ENCODE peak calls at places on chromosomes 2 and 18, in seven cellular contexts. K is GM12878, A is HCT116, X is H1, G is NT2/D1, V is K562, P is HepG2. B is an unnamed sample.

GRCh38 chr2:203061346-203061745 is 46.7 kb downstream of the NBEAL1 start:
- DNase-seq in K (no peak), A (no peak), X (peak; percentile 3), G (no peak), V (no peak), P (peak; percentile 70), B (no peak)

GRCh38 chr2:113080134-113080533 is 12.4 kb downstream of the IL1F10 start:
- DNase-seq in K (no peak), A (peak; percentile 13), X (peak; percentile 23), G (peak; percentile 28), V (peak; percentile 63), P (peak; percentile 40), B (peak; percentile 40)

GRCh38 chr2:36539631-36540030 is 58.3 kb downstream of the FEZ2 start:
- DNase-seq in K (no peak), A (no peak), X (no peak), G (no peak), V (no peak), P (no peak), B (no peak)

GRCh38 chr2:195280024-195280423 is 377.0 kb upstream of the SLC39A10 start:
- DNase-seq in K (no peak), A (no peak), X (no peak), G (no peak), V (no peak), P (no peak), B (no peak)

GRCh38 chr2:238159676-238160205 is 971 bp downstream of the ERFE start:
- DNase-seq in K (no peak), A (no peak), X (no peak), G (no peak), V (no peak), P (no peak), B (no peak)

GRCh38 chr2:66539452-66539851 is 104.5 kb downstream of the MEIS1 start:
- DNase-seq in K (no peak), A (no peak), X (no peak), G (no peak), V (no peak), P (no peak), B (no peak)

GRCh38 chr2:193695367-193695766 is 1500.6 kb upstream of the TMEFF2 start:
- DNase-seq in K (no peak), A (peak; percentile 22), X (no peak), G (peak; percentile 8), V (no peak), P (peak; percentile 30), B (peak; percentile 10)

GRCh38 chr2:46800625-46801024 is 115.0 kb downstream of the MCFD2 start:
- DNase-seq in K (no peak), A (no peak), X (no peak), G (no peak), V (no peak), P (no peak), B (no peak)

GRCh38 chr2:192194065-192194865 is 468 bp downstream of the TMEFF2 start:
- DNase-seq in K (no peak), A (no peak), X (no peak), G (no peak), V (no peak), P (no peak), B (no peak)

GRCh38 chr2:215141706-215142105 is 3.3 kb upstream of the ABCA12 start:
- DNase-seq in K (no peak), A (no peak), X (no peak), G (no peak), V (no peak), P (no peak), B (no peak)

GRCh38 chr18:75070625-75071483 is 138.1 kb downstream of the PTGR3 start:
- DNase-seq in K (peak; percentile 37), A (peak; percentile 63), X (no peak), G (no peak), V (no peak), P (peak; percentile 74), B (no peak)

GRCh38 chr18:48376406-48376805 is 32.8 kb downstream of the ZBTB7C start:
- DNase-seq in K (no peak), A (no peak), X (no peak), G (no peak), V (no peak), P (no peak), B (peak; percentile 58)

GRCh38 chr18:48371854-48372598 is 37.2 kb downstream of the ZBTB7C start:
- DNase-seq in K (no peak), A (no peak), X (no peak), G (no peak), V (peak; percentile 10), P (no peak), B (no peak)

GRCh38 chr18:48374423-48375149 is 34.6 kb downstream of the ZBTB7C start:
- DNase-seq in K (no peak), A (no peak), X (no peak), G (no peak), V (no peak), P (no peak), B (peak; percentile 41)

GRCh38 chr18:48376934-48377333 is 32.2 kb downstream of the ZBTB7C start:
- DNase-seq in K (no peak), A (no peak), X (no peak), G (no peak), V (no peak), P (no peak), B (no peak)

DNA sequence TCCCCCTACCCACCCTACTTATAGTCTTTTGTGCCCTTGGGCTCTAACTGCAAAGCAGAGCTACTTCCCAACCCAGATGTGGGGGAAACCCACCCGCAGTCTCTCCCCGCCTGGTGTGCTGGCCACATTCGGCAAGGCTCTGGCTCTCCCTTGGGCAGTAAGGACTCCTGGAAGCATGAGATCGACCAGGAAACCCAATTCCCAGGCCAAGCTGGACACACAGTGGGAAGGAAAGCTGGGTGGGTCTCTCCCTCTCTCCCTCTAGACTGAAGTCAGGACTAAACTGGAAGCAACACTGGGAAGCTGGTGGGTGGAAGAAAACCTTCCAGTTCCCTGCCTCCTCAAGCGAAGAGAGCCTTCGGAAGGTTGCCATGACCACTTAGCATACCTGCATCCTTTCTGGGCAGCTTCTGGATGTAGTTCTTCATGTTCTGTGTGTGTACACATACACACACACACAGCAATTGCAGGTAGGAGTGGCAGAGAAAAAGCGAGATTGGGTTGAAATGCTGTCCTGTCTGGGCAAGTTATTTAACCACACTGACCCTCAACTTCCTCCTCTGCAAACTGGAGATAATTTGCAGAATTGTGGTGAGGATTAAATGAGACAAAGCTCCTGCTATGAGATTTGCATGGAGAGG is 33.9 kb downstream of the ZBTB7C start:
- DNase-seq in K (no peak), A (no peak), X (no peak), G (no peak), V (no peak), P (no peak), B (peak; percentile 39)
- TF ChIP-seq YY1 in K (no peak), A (no peak), X (no peak), G (no peak), V (no peak), P (no peak), B (no peak)

DNA sequence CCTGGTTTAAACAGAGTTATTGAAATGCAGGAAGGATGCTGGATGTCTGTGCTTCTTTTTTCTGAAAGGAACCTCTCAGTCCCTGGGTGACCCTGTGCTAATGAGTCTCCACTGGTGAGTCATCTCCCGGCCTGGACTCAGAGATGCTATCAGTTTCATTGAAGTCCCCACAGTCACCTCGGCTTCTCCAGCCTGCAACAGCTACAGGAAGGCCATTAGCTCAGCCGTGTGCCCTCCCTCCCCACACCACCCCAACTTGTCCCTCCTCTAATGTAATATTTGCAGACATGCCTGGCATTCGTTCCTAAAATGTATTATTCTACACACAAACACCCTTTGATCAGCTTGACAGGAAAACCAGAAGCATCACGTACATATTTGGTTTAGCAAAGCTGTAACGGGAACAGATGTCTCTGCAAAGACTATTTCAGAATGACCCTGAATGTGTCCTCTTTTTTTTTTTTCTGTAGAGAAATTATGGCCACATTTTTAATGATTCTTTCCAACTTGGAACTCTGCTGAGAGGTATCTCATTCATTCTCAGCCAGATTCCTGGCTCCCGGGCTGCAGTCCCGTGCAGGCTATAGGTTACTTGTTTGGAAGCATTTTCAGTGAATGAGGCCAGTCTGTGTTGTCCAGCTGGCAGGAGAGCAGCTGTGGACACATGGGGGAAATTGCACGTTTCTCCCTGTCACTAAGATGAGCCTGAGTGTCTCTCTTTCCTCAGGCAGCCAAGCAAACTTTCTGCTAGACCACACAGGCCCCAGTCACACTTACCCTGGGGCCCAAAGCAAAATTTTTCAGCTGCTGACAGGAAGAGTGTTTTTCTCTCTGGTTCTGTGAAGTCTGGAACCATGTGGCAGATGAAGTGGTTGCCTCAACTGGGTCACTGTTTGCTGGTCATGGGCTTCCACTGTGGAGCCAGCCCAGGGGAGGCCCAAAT is 430.9 kb downstream of the LPIN1 start:
- DNase-seq in K (peak; percentile 45), A (no peak), X (no peak), G (peak; percentile 30), V (peak; percentile 88), P (peak; percentile 62), B (peak; percentile 80)
- TF ChIP-seq YY1 in K (no peak), A (no peak), X (no peak), G (no peak), V (no peak), P (no peak), B (peak; percentile 40)

GRCh38 chr2:218329826-218330651 is 26.6 kb upstream of the CATIP start:
- DNase-seq in K (peak; percentile 59), A (no peak), X (no peak), G (no peak), V (no peak), P (no peak), B (no peak)

GRCh38 chr2:218332920-218333645 is 23.6 kb upstream of the CATIP start:
- DNase-seq in K (no peak), A (no peak), X (no peak), G (no peak), V (peak; percentile 70), P (no peak), B (no peak)

GRCh38 chr2:218329027-218329825 is 27.4 kb upstream of the CATIP start:
- DNase-seq in K (peak; percentile 77), A (no peak), X (no peak), G (no peak), V (no peak), P (no peak), B (no peak)

GRCh38 chr2:218334531-218334930 is 22.1 kb upstream of the CATIP start:
- DNase-seq in K (no peak), A (no peak), X (no peak), G (no peak), V (no peak), P (no peak), B (no peak)

DNA sequence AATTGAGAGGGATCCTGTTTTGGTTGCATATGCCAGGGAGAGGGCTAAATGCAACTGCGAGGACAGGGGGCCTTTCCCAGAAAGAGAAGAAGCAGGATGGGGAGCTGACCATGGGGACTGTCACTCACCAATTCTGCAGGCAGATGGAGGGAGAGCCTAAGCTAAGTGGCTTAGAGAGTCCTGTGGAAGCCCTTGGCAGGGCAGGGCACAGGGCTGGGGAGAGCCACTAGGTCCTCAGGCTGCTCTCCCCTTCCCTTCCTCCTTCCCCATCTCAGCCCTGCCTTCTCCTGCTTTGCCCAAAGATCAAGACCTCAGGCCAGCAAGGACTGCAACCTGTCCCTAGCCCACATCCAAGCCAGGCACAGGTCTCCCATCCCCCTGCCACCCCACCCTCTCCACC is 24.4 kb upstream of the CATIP start:
- DNase-seq in K (no peak), A (no peak), X (no peak), G (no peak), V (peak; percentile 32), P (no peak), B (no peak)
- TF ChIP-seq YY1 in K (no peak), A (no peak), X (no peak), G (no peak), V (no peak), P (no peak), B (no peak)

DNA sequence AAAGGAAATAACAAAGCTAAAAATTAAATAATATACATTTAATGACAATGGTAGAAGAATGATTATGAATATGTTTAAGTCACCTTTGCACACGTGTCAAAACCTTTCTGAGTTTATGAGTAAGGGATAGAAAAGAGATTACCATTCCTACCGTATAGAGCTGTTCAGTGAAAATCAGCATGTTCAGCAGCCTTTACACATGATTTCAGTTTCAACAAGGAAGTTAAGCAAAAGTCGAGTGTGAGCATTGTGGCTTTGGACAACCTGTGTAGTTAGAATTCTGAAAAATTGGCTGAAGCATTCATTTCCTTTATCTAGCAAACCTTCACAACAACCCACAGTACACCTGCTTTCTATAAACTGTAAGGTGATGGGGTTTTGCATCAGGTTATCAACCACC is 499.1 kb downstream of the IRS1 start:
- DNase-seq in K (no peak), A (no peak), X (no peak), G (no peak), V (no peak), P (no peak), B (no peak)
- TF ChIP-seq YY1 in K (no peak), A (no peak), X (no peak), G (no peak), V (no peak), P (no peak), B (no peak)